ENCODE peak calls at places on chromosome 18, in six cellular contexts. V is SK-N-SH, H is HepG2, Q is HCT116, G is K562, N is GM12878. W is an unnamed sample.

GRCh38 chr18:63320690-63321265 is 1.2 kb upstream of the BCL2 start:
- DNase-seq in G (peak), V (peak), Q (no peak), N (no peak), H (peak), W (peak)

GRCh38 chr18:30991397-30991796 is 51.1 kb downstream of the DSC3 start:
- DNase-seq in G (peak), V (no peak), N (no peak), Q (no peak), H (no peak), W (no peak)

GRCh38 chr18:21693322-21693721 is 11.3 kb downstream of the ABHD3 start:
- DNase-seq in G (no peak), Q (no peak), V (no peak), N (no peak), H (no peak), W (no peak)

GRCh38 chr18:74271656-74272055 is 20.1 kb downstream of the CYB5A start:
- DNase-seq in H (no peak), Q (no peak), G (no peak), N (no peak), V (no peak), W (no peak)

GRCh38 chr18:7946724-7947377 is 379.7 kb downstream of the PTPRM start:
- DNase-seq in N (no peak), G (no peak), V (peak), H (no peak), Q (peak), W (peak)

GRCh38 chr18:35593859-35594258 is 12.3 kb downstream of the GALNT1 start:
- DNase-seq in H (no peak), V (no peak), N (no peak), G (no peak), Q (no peak), W (no peak)

GRCh38 chr18:40917096-40917495 is 1037.9 kb upstream of the PIK3C3 start:
- DNase-seq in V (no peak), H (no peak), G (no peak), N (no peak), Q (no peak), W (no peak)

GRCh38 chr18:31232000-31232399 is 69.3 kb upstream of the DSC1 start:
- DNase-seq in H (no peak), G (no peak), Q (no peak), N (no peak), V (no peak), W (no peak)

DNA sequence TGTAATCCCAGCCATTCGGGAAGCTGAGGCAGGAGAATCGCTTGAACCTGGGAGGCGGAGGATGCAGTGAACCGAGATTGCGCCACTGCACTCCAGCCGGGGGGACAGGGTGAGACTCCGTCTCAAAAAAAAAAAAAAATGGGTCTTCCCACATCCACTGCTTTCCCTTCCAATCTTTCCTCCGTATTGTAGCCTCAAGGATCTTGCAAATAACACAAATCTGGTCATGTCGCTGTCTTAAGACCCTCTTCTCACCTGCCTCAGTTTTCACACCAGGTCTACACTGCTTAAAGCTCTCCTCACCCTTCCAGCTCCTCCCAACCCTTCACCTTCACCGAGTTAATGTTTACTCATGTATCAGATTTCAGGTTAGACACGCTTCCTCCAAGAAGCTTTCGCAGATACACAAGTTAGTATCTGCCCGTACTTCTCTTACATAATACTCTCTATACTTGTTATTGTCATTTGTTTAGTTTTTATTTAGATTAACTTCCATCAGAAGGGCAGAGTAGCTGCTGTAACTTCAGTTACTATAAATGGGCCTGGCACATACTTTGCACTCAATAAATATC is 1.5 kb downstream of the IER3IP1 start:
- DNase-seq in Q (no peak), V (no peak), H (no peak), N (no peak), G (no peak), W (peak)
- H2AFZ ChIP-seq in Q (no peak), V (no peak), H (no peak), N (no peak), G (no peak), W (no peak)

GRCh38 chr18:49875783-49876182 is 62.5 kb upstream of the ACAA2 start:
- DNase-seq in H (no peak), V (peak), Q (no peak), G (no peak), N (no peak), W (no peak)

GRCh38 chr18:49878567-49878966 is 65.2 kb upstream of the ACAA2 start:
- DNase-seq in H (no peak), Q (no peak), V (no peak), N (no peak), G (no peak), W (no peak)

GRCh38 chr18:49878015-49878414 is 64.7 kb upstream of the ACAA2 start:
- DNase-seq in G (no peak), H (no peak), N (no peak), V (no peak), Q (no peak), W (no peak)

GRCh38 chr18:49875155-49875554 is 61.8 kb upstream of the ACAA2 start:
- DNase-seq in V (no peak), G (no peak), H (no peak), N (no peak), Q (no peak), W (no peak)

DNA sequence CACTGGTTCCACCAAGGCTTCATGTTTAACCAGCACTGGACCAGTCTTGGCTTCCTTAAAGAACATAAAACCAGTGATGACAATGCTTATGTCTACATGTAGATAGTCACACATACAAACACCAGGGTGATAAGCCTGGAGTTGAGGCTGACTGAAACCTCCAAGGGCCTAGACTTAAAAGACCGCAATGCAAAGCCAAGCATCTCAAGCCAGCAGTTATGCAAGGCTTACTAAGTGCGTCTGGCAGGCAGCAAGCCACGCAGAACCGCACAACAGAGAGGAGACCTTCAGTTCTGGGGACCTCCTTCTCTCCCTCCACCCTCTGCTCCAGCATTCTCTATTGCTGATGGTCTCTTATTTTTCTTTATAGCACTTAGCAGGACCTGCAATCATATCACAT is 63.2 kb upstream of the ACAA2 start:
- DNase-seq in V (no peak), N (no peak), H (no peak), G (no peak), Q (no peak), W (no peak)
- TF ChIP-seq REST in V (no peak), N (no peak), H (no peak), G (no peak), Q (no peak), W (no peak)

GRCh38 chr18:56380682-56381081 is 257.7 kb downstream of the TXNL1 start:
- DNase-seq in H (no peak), N (no peak), V (no peak), G (no peak), Q (no peak), W (no peak)

GRCh38 chr18:56381151-56381550 is 257.2 kb downstream of the TXNL1 start:
- DNase-seq in H (no peak), N (no peak), V (no peak), Q (no peak), G (no peak), W (no peak)

GRCh38 chr18:56373601-56374000 is 264.8 kb downstream of the TXNL1 start:
- DNase-seq in Q (no peak), V (no peak), G (no peak), N (no peak), H (no peak), W (no peak)

GRCh38 chr18:56374005-56374655 is 264.3 kb downstream of the TXNL1 start:
- DNase-seq in N (no peak), Q (no peak), G (no peak), H (no peak), V (no peak), W (no peak)

DNA sequence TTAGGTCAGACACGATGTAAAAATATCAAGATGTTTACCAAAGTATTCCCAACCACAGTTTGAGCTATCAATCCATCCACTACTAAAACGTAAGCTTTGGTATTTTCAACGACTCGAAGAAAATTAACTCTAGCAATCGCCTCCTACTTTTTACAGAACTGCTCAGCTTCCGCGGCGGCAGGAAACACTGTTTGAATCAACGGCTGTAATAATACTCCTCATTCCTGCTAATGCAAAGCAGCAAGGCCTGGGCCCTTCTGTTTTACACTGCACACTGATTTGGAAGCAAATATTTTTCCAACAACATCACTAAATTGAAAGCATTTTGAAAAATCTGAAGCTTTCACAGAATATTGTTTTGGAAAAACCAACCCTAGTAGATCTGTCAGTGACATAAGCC is 261.2 kb downstream of the TXNL1 start:
- DNase-seq in G (no peak), N (no peak), Q (no peak), V (no peak), H (no peak), W (no peak)
- H2AFZ ChIP-seq in G (no peak), N (no peak), Q (no peak), V (no peak), H (no peak), W (peak)

GRCh38 chr18:77145364-77145901 is 12.8 kb upstream of the MBP start:
- DNase-seq in H (no peak), V (no peak), N (no peak), Q (no peak), G (no peak), W (no peak)
- TF ChIP-seq REST in H (no peak), V (no peak), N (no peak), Q (no peak), G (no peak), W (no peak)

DNA sequence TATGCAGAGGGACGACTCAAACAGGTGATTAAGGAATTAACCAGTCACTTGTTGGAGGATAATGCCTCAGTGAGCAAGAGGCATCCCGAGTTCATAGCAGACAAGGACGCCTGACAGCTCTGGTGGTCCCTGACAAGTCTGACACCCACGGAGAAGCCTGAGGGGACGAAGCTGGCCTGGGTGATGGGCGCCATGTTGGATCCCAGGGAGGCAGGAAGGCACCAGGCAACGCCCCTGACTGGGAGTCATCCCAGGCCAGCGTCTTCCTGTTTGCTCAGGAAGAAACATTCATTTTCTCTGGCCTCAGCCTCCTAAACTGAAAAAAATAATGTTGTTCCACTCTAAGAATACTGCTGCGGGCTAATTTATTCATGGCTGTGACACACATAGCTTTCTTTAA is 92.1 kb upstream of the ATP8B1 start:
- DNase-seq in G (no peak), Q (no peak), V (no peak), H (no peak), N (no peak), W (no peak)
- H2AFZ ChIP-seq in G (peak), Q (no peak), V (no peak), H (no peak), N (no peak), W (no peak)

DNA sequence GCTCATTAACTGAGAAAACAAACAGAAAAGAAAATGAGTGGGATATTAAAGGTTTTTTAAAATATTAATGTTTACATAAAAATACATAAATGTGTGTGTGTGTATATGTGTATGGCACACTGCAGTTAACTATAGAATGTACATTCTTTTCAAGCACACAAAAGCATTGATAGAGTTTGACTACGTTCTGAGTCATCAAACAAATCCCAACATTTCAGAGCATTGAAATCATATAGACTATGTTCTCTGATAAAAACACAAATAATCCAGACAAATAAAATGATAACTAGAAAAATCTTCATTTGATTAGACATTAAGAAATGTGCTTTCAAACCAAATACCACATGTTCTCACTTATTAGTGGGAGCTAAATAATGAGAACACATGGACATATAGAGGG is 84.3 kb upstream of the CELF4 start:
- DNase-seq in N (no peak), H (no peak), Q (no peak), V (no peak), G (no peak), W (no peak)
- TF ChIP-seq REST in N (no peak), H (no peak), Q (no peak), V (no peak), G (no peak), W (no peak)

GRCh38 chr18:69838620-69839411 is 108.9 kb downstream of the CD226 start:
- DNase-seq in G (peak), N (peak), V (peak), H (peak), Q (peak), W (peak)
- H2AFZ ChIP-seq in G (peak), N (no peak), V (no peak), H (no peak), Q (peak), W (no peak)

GRCh38 chr18:10042492-10042891 is 128.7 kb downstream of the VAPA start:
- DNase-seq in Q (no peak), H (no peak), N (no peak), G (no peak), V (no peak), W (no peak)
- TF ChIP-seq REST in Q (no peak), H (no peak), N (no peak), G (no peak), V (no peak), W (no peak)

GRCh38 chr18:2572892-2573291 is 1.5 kb downstream of the NDC80 start:
- DNase-seq in V (no peak), G (peak), H (no peak), N (no peak), Q (no peak), W (no peak)
- H2AFZ ChIP-seq in V (peak), G (no peak), H (no peak), N (no peak), Q (no peak), W (no peak)

W was measured in GM23338.